ENCODE peak calls at places on chromosomes 6 and 20, in ten cellular contexts. One of them, this sample, is unnamed.

GRCh38 chr6:149433901-149434300 is 33.8 kb downstream of the SUMO4 start:
- DNase-seq in RWPE1: no peak
- DNase-seq in stimulated activated CD8-positive, alpha-beta memory T cell treated with anti-CD3 and anti-CD28 coated beads, Interleukin-4, amount 100 ng/mL, for 24 hours: no peak
- DNase-seq in T-helper 2 cell: no peak
- DNase-seq in activated CD4-positive, alpha-beta T cell treated with anti-CD3 and anti-CD28 coated beads, Interleukin-2, amount 50 U/mL, for 1 hour: no peak
- DNase-seq in fibroblast of gingiva: peak; percentile 72
- DNase-seq in HT1080: no peak
- DNase-seq in nephron progenitor cell: no peak
- DNase-seq in G401: no peak
- DNase-seq in spleen: no peak
- DNase-seq in this sample: no peak

GRCh38 chr20:31927758-31928157 is 24.1 kb downstream of the PDRG1 start:
- DNase-seq in RWPE1: no peak
- DNase-seq in stimulated activated CD8-positive, alpha-beta memory T cell treated with anti-CD3 and anti-CD28 coated beads, Interleukin-4, amount 100 ng/mL, for 24 hours: no peak
- DNase-seq in T-helper 2 cell: no peak
- DNase-seq in activated CD4-positive, alpha-beta T cell treated with anti-CD3 and anti-CD28 coated beads, Interleukin-2, amount 50 U/mL, for 1 hour: no peak
- DNase-seq in fibroblast of gingiva: no peak
- DNase-seq in HT1080: no peak
- DNase-seq in nephron progenitor cell: no peak
- DNase-seq in G401: no peak
- DNase-seq in spleen: no peak
- DNase-seq in this sample: peak; percentile 26

GRCh38 chr6:146419576-146419975 is 124.1 kb upstream of the RAB32 start:
- DNase-seq in RWPE1: no peak
- DNase-seq in stimulated activated CD8-positive, alpha-beta memory T cell treated with anti-CD3 and anti-CD28 coated beads, Interleukin-4, amount 100 ng/mL, for 24 hours: no peak
- DNase-seq in T-helper 2 cell: no peak
- DNase-seq in activated CD4-positive, alpha-beta T cell treated with anti-CD3 and anti-CD28 coated beads, Interleukin-2, amount 50 U/mL, for 1 hour: no peak
- DNase-seq in fibroblast of gingiva: no peak
- DNase-seq in HT1080: no peak
- DNase-seq in nephron progenitor cell: no peak
- DNase-seq in G401: no peak
- DNase-seq in spleen: no peak
- DNase-seq in this sample: no peak

GRCh38 chr6:134882426-134883038 is 67.4 kb downstream of the ALDH8A1 start:
- DNase-seq in RWPE1: peak; percentile 53
- DNase-seq in stimulated activated CD8-positive, alpha-beta memory T cell treated with anti-CD3 and anti-CD28 coated beads, Interleukin-4, amount 100 ng/mL, for 24 hours: peak; percentile 38
- DNase-seq in T-helper 2 cell: peak; percentile 54
- DNase-seq in activated CD4-positive, alpha-beta T cell treated with anti-CD3 and anti-CD28 coated beads, Interleukin-2, amount 50 U/mL, for 1 hour: peak; percentile 36
- DNase-seq in fibroblast of gingiva: peak; percentile 63
- DNase-seq in HT1080: peak; percentile 56
- DNase-seq in nephron progenitor cell: peak; percentile 72
- DNase-seq in G401: peak; percentile 71
- DNase-seq in spleen: no peak
- DNase-seq in this sample: peak; percentile 87

GRCh38 chr6:140314675-140315074 is 940.2 kb upstream of the CITED2 start:
- DNase-seq in RWPE1: no peak
- DNase-seq in stimulated activated CD8-positive, alpha-beta memory T cell treated with anti-CD3 and anti-CD28 coated beads, Interleukin-4, amount 100 ng/mL, for 24 hours: no peak
- DNase-seq in T-helper 2 cell: no peak
- DNase-seq in activated CD4-positive, alpha-beta T cell treated with anti-CD3 and anti-CD28 coated beads, Interleukin-2, amount 50 U/mL, for 1 hour: no peak
- DNase-seq in fibroblast of gingiva: no peak
- DNase-seq in HT1080: no peak
- DNase-seq in nephron progenitor cell: no peak
- DNase-seq in G401: no peak
- DNase-seq in spleen: no peak
- DNase-seq in this sample: no peak

GRCh38 chr20:62829231-62830230 is 12.7 kb downstream of the COL9A3 start:
- DNase-seq in RWPE1: no peak
- DNase-seq in stimulated activated CD8-positive, alpha-beta memory T cell treated with anti-CD3 and anti-CD28 coated beads, Interleukin-4, amount 100 ng/mL, for 24 hours: no peak
- DNase-seq in T-helper 2 cell: no peak
- DNase-seq in activated CD4-positive, alpha-beta T cell treated with anti-CD3 and anti-CD28 coated beads, Interleukin-2, amount 50 U/mL, for 1 hour: no peak
- DNase-seq in fibroblast of gingiva: no peak
- DNase-seq in HT1080: no peak
- DNase-seq in nephron progenitor cell: no peak
- DNase-seq in G401: no peak
- DNase-seq in spleen: peak; percentile 64
- DNase-seq in this sample: no peak

GRCh38 chr6:36755435-36756348 is 58.1 kb downstream of the RAB44 start:
- DNase-seq in RWPE1: peak; percentile 49
- DNase-seq in stimulated activated CD8-positive, alpha-beta memory T cell treated with anti-CD3 and anti-CD28 coated beads, Interleukin-4, amount 100 ng/mL, for 24 hours: peak; percentile 46
- DNase-seq in T-helper 2 cell: peak; percentile 87
- DNase-seq in activated CD4-positive, alpha-beta T cell treated with anti-CD3 and anti-CD28 coated beads, Interleukin-2, amount 50 U/mL, for 1 hour: peak; percentile 60
- DNase-seq in fibroblast of gingiva: no peak
- DNase-seq in HT1080: peak; percentile 96
- DNase-seq in nephron progenitor cell: no peak
- DNase-seq in G401: no peak
- DNase-seq in spleen: no peak
- DNase-seq in this sample: no peak

GRCh38 chr6:156798091-156798735 is 21.0 kb downstream of the ARID1B start:
- DNase-seq in RWPE1: no peak
- DNase-seq in stimulated activated CD8-positive, alpha-beta memory T cell treated with anti-CD3 and anti-CD28 coated beads, Interleukin-4, amount 100 ng/mL, for 24 hours: no peak
- DNase-seq in T-helper 2 cell: no peak
- DNase-seq in activated CD4-positive, alpha-beta T cell treated with anti-CD3 and anti-CD28 coated beads, Interleukin-2, amount 50 U/mL, for 1 hour: no peak
- DNase-seq in fibroblast of gingiva: no peak
- DNase-seq in HT1080: no peak
- DNase-seq in nephron progenitor cell: no peak
- DNase-seq in G401: no peak
- DNase-seq in spleen: no peak
- DNase-seq in this sample: peak; percentile 64

GRCh38 chr6:70398783-70399730 is 14.3 kb upstream of the FAM135A start:
- DNase-seq in RWPE1: peak; percentile 84
- DNase-seq in stimulated activated CD8-positive, alpha-beta memory T cell treated with anti-CD3 and anti-CD28 coated beads, Interleukin-4, amount 100 ng/mL, for 24 hours: no peak
- DNase-seq in T-helper 2 cell: no peak
- DNase-seq in activated CD4-positive, alpha-beta T cell treated with anti-CD3 and anti-CD28 coated beads, Interleukin-2, amount 50 U/mL, for 1 hour: no peak
- DNase-seq in fibroblast of gingiva: peak; percentile 31
- DNase-seq in HT1080: peak; percentile 86
- DNase-seq in nephron progenitor cell: no peak
- DNase-seq in G401: no peak
- DNase-seq in spleen: no peak
- DNase-seq in this sample: no peak

GRCh38 chr20:4507288-4507719 is 214.4 kb upstream of the PRND start:
- DNase-seq in RWPE1: peak; percentile 87
- DNase-seq in stimulated activated CD8-positive, alpha-beta memory T cell treated with anti-CD3 and anti-CD28 coated beads, Interleukin-4, amount 100 ng/mL, for 24 hours: no peak
- DNase-seq in T-helper 2 cell: no peak
- DNase-seq in activated CD4-positive, alpha-beta T cell treated with anti-CD3 and anti-CD28 coated beads, Interleukin-2, amount 50 U/mL, for 1 hour: no peak
- DNase-seq in fibroblast of gingiva: peak; percentile 69
- DNase-seq in HT1080: peak; percentile 72
- DNase-seq in nephron progenitor cell: no peak
- DNase-seq in G401: no peak
- DNase-seq in spleen: no peak
- DNase-seq in this sample: no peak

GRCh38 chr6:95431637-95432228 is 145.6 kb upstream of the MANEA start:
- DNase-seq in RWPE1: peak; percentile 34
- DNase-seq in stimulated activated CD8-positive, alpha-beta memory T cell treated with anti-CD3 and anti-CD28 coated beads, Interleukin-4, amount 100 ng/mL, for 24 hours: no peak
- DNase-seq in T-helper 2 cell: peak; percentile 43
- DNase-seq in activated CD4-positive, alpha-beta T cell treated with anti-CD3 and anti-CD28 coated beads, Interleukin-2, amount 50 U/mL, for 1 hour: peak; percentile 38
- DNase-seq in fibroblast of gingiva: peak; percentile 1
- DNase-seq in HT1080: peak; percentile 12
- DNase-seq in nephron progenitor cell: peak; percentile 47
- DNase-seq in G401: peak; percentile 60
- DNase-seq in spleen: no peak
- DNase-seq in this sample: no peak

GRCh38 chr6:44010411-44011349 is 116.6 kb downstream of the MRPL14 start:
- DNase-seq in RWPE1: peak; percentile 56
- DNase-seq in stimulated activated CD8-positive, alpha-beta memory T cell treated with anti-CD3 and anti-CD28 coated beads, Interleukin-4, amount 100 ng/mL, for 24 hours: no peak
- DNase-seq in T-helper 2 cell: no peak
- DNase-seq in activated CD4-positive, alpha-beta T cell treated with anti-CD3 and anti-CD28 coated beads, Interleukin-2, amount 50 U/mL, for 1 hour: no peak
- DNase-seq in fibroblast of gingiva: peak; percentile 96
- DNase-seq in HT1080: peak; percentile 97
- DNase-seq in nephron progenitor cell: no peak
- DNase-seq in G401: peak; percentile 32
- DNase-seq in spleen: peak; percentile 61
- DNase-seq in this sample: peak; percentile 78

GRCh38 chr6:5981274-5982026 is 25.3 kb downstream of the NRN1 start:
- DNase-seq in RWPE1: peak; percentile 54
- DNase-seq in stimulated activated CD8-positive, alpha-beta memory T cell treated with anti-CD3 and anti-CD28 coated beads, Interleukin-4, amount 100 ng/mL, for 24 hours: no peak
- DNase-seq in T-helper 2 cell: peak; percentile 32
- DNase-seq in activated CD4-positive, alpha-beta T cell treated with anti-CD3 and anti-CD28 coated beads, Interleukin-2, amount 50 U/mL, for 1 hour: no peak
- DNase-seq in fibroblast of gingiva: no peak
- DNase-seq in HT1080: peak; percentile 77
- DNase-seq in nephron progenitor cell: no peak
- DNase-seq in G401: no peak
- DNase-seq in spleen: no peak
- DNase-seq in this sample: no peak

GRCh38 chr6:42831237-42831636 is 48.2 kb upstream of the RPL7L1 start:
- DNase-seq in RWPE1: no peak
- DNase-seq in stimulated activated CD8-positive, alpha-beta memory T cell treated with anti-CD3 and anti-CD28 coated beads, Interleukin-4, amount 100 ng/mL, for 24 hours: no peak
- DNase-seq in T-helper 2 cell: no peak
- DNase-seq in activated CD4-positive, alpha-beta T cell treated with anti-CD3 and anti-CD28 coated beads, Interleukin-2, amount 50 U/mL, for 1 hour: no peak
- DNase-seq in fibroblast of gingiva: no peak
- DNase-seq in HT1080: peak; percentile 1
- DNase-seq in nephron progenitor cell: no peak
- DNase-seq in G401: no peak
- DNase-seq in spleen: no peak
- DNase-seq in this sample: no peak

GRCh38 chr6:134466751-134467525 is 149.0 kb upstream of the SGK1 start:
- DNase-seq in RWPE1: peak; percentile 40
- DNase-seq in stimulated activated CD8-positive, alpha-beta memory T cell treated with anti-CD3 and anti-CD28 coated beads, Interleukin-4, amount 100 ng/mL, for 24 hours: no peak
- DNase-seq in T-helper 2 cell: no peak
- DNase-seq in activated CD4-positive, alpha-beta T cell treated with anti-CD3 and anti-CD28 coated beads, Interleukin-2, amount 50 U/mL, for 1 hour: no peak
- DNase-seq in fibroblast of gingiva: peak; percentile 34
- DNase-seq in HT1080: no peak
- DNase-seq in nephron progenitor cell: no peak
- DNase-seq in G401: no peak
- DNase-seq in spleen: no peak
- DNase-seq in this sample: no peak

GRCh38 chr6:30061766-30062458 is 847 bp downstream of the POLR1H start:
- DNase-seq in RWPE1: no peak
- DNase-seq in stimulated activated CD8-positive, alpha-beta memory T cell treated with anti-CD3 and anti-CD28 coated beads, Interleukin-4, amount 100 ng/mL, for 24 hours: no peak
- DNase-seq in T-helper 2 cell: peak; percentile 86
- DNase-seq in activated CD4-positive, alpha-beta T cell treated with anti-CD3 and anti-CD28 coated beads, Interleukin-2, amount 50 U/mL, for 1 hour: peak; percentile 25
- DNase-seq in fibroblast of gingiva: peak; percentile 31
- DNase-seq in HT1080: peak; percentile 14
- DNase-seq in nephron progenitor cell: peak; percentile 8
- DNase-seq in G401: peak; percentile 34
- DNase-seq in spleen: no peak
- DNase-seq in this sample: no peak

GRCh38 chr6:167993169-167993568 is 4.3 kb upstream of the KIF25 start:
- DNase-seq in RWPE1: no peak
- DNase-seq in stimulated activated CD8-positive, alpha-beta memory T cell treated with anti-CD3 and anti-CD28 coated beads, Interleukin-4, amount 100 ng/mL, for 24 hours: no peak
- DNase-seq in T-helper 2 cell: no peak
- DNase-seq in activated CD4-positive, alpha-beta T cell treated with anti-CD3 and anti-CD28 coated beads, Interleukin-2, amount 50 U/mL, for 1 hour: no peak
- DNase-seq in fibroblast of gingiva: no peak
- DNase-seq in HT1080: no peak
- DNase-seq in nephron progenitor cell: no peak
- DNase-seq in G401: no peak
- DNase-seq in spleen: no peak
- DNase-seq in this sample: peak; percentile 75

GRCh38 chr6:136921521-136921935 is 573 bp upstream of the SLC35D3 start:
- DNase-seq in RWPE1: peak; percentile 14
- DNase-seq in stimulated activated CD8-positive, alpha-beta memory T cell treated with anti-CD3 and anti-CD28 coated beads, Interleukin-4, amount 100 ng/mL, for 24 hours: no peak
- DNase-seq in T-helper 2 cell: peak; percentile 10
- DNase-seq in activated CD4-positive, alpha-beta T cell treated with anti-CD3 and anti-CD28 coated beads, Interleukin-2, amount 50 U/mL, for 1 hour: no peak
- DNase-seq in fibroblast of gingiva: no peak
- DNase-seq in HT1080: no peak
- DNase-seq in nephron progenitor cell: peak; percentile 53
- DNase-seq in G401: no peak
- DNase-seq in spleen: no peak
- DNase-seq in this sample: peak; percentile 82

GRCh38 chr6:3138341-3138740 is 19.0 kb downstream of the TUBB2A start:
- DNase-seq in RWPE1: peak; percentile 51
- DNase-seq in stimulated activated CD8-positive, alpha-beta memory T cell treated with anti-CD3 and anti-CD28 coated beads, Interleukin-4, amount 100 ng/mL, for 24 hours: no peak
- DNase-seq in T-helper 2 cell: no peak
- DNase-seq in activated CD4-positive, alpha-beta T cell treated with anti-CD3 and anti-CD28 coated beads, Interleukin-2, amount 50 U/mL, for 1 hour: no peak
- DNase-seq in fibroblast of gingiva: peak; percentile 54
- DNase-seq in HT1080: peak; percentile 9
- DNase-seq in nephron progenitor cell: no peak
- DNase-seq in G401: no peak
- DNase-seq in spleen: no peak
- DNase-seq in this sample: no peak

GRCh38 chr6:30682181-30683117 is 4.0 kb downstream of the PPP1R18 start:
- DNase-seq in RWPE1: peak; percentile 68
- DNase-seq in stimulated activated CD8-positive, alpha-beta memory T cell treated with anti-CD3 and anti-CD28 coated beads, Interleukin-4, amount 100 ng/mL, for 24 hours: peak; percentile 79
- DNase-seq in T-helper 2 cell: peak; percentile 97
- DNase-seq in activated CD4-positive, alpha-beta T cell treated with anti-CD3 and anti-CD28 coated beads, Interleukin-2, amount 50 U/mL, for 1 hour: peak; percentile 79
- DNase-seq in fibroblast of gingiva: peak; percentile 82
- DNase-seq in HT1080: peak; percentile 96
- DNase-seq in nephron progenitor cell: peak; percentile 33
- DNase-seq in G401: no peak
- DNase-seq in spleen: peak; percentile 99
- DNase-seq in this sample: peak; percentile 96

GRCh38 chr6:5837323-5837722 is 169.4 kb downstream of the NRN1 start:
- DNase-seq in RWPE1: no peak
- DNase-seq in stimulated activated CD8-positive, alpha-beta memory T cell treated with anti-CD3 and anti-CD28 coated beads, Interleukin-4, amount 100 ng/mL, for 24 hours: no peak
- DNase-seq in T-helper 2 cell: no peak
- DNase-seq in activated CD4-positive, alpha-beta T cell treated with anti-CD3 and anti-CD28 coated beads, Interleukin-2, amount 50 U/mL, for 1 hour: no peak
- DNase-seq in fibroblast of gingiva: no peak
- DNase-seq in HT1080: no peak
- DNase-seq in nephron progenitor cell: no peak
- DNase-seq in G401: no peak
- DNase-seq in spleen: no peak
- DNase-seq in this sample: no peak

GRCh38 chr6:157269261-157269794 is 54.0 kb downstream of the TMEM242 start:
- DNase-seq in RWPE1: no peak
- DNase-seq in stimulated activated CD8-positive, alpha-beta memory T cell treated with anti-CD3 and anti-CD28 coated beads, Interleukin-4, amount 100 ng/mL, for 24 hours: no peak
- DNase-seq in T-helper 2 cell: no peak
- DNase-seq in activated CD4-positive, alpha-beta T cell treated with anti-CD3 and anti-CD28 coated beads, Interleukin-2, amount 50 U/mL, for 1 hour: no peak
- DNase-seq in fibroblast of gingiva: peak; percentile 34
- DNase-seq in HT1080: peak; percentile 11
- DNase-seq in nephron progenitor cell: no peak
- DNase-seq in G401: peak; percentile 91
- DNase-seq in spleen: peak; percentile 78
- DNase-seq in this sample: peak; percentile 94

GRCh38 chr20:9919271-9920014 is 80.6 kb upstream of the PAK5 start:
- DNase-seq in RWPE1: no peak
- DNase-seq in stimulated activated CD8-positive, alpha-beta memory T cell treated with anti-CD3 and anti-CD28 coated beads, Interleukin-4, amount 100 ng/mL, for 24 hours: no peak
- DNase-seq in T-helper 2 cell: no peak
- DNase-seq in activated CD4-positive, alpha-beta T cell treated with anti-CD3 and anti-CD28 coated beads, Interleukin-2, amount 50 U/mL, for 1 hour: no peak
- DNase-seq in fibroblast of gingiva: no peak
- DNase-seq in HT1080: no peak
- DNase-seq in nephron progenitor cell: no peak
- DNase-seq in G401: no peak
- DNase-seq in spleen: no peak
- DNase-seq in this sample: no peak

GRCh38 chr6:146931214-146931613 is 273.0 kb upstream of the STXBP5 start:
- DNase-seq in RWPE1: no peak
- DNase-seq in stimulated activated CD8-positive, alpha-beta memory T cell treated with anti-CD3 and anti-CD28 coated beads, Interleukin-4, amount 100 ng/mL, for 24 hours: no peak
- DNase-seq in T-helper 2 cell: no peak
- DNase-seq in activated CD4-positive, alpha-beta T cell treated with anti-CD3 and anti-CD28 coated beads, Interleukin-2, amount 50 U/mL, for 1 hour: no peak
- DNase-seq in fibroblast of gingiva: no peak
- DNase-seq in HT1080: no peak
- DNase-seq in nephron progenitor cell: no peak
- DNase-seq in G401: no peak
- DNase-seq in spleen: no peak
- DNase-seq in this sample: no peak

GRCh38 chr6:127162808-127163207 is 44.3 kb downstream of the RSPO3 start:
- DNase-seq in RWPE1: no peak
- DNase-seq in stimulated activated CD8-positive, alpha-beta memory T cell treated with anti-CD3 and anti-CD28 coated beads, Interleukin-4, amount 100 ng/mL, for 24 hours: no peak
- DNase-seq in T-helper 2 cell: no peak
- DNase-seq in activated CD4-positive, alpha-beta T cell treated with anti-CD3 and anti-CD28 coated beads, Interleukin-2, amount 50 U/mL, for 1 hour: no peak
- DNase-seq in fibroblast of gingiva: peak; percentile 51
- DNase-seq in HT1080: no peak
- DNase-seq in nephron progenitor cell: no peak
- DNase-seq in G401: peak; percentile 40
- DNase-seq in spleen: no peak
- DNase-seq in this sample: no peak

GRCh38 chr6:42366011-42366705 is 85.6 kb downstream of the TRERF1 start:
- DNase-seq in RWPE1: no peak
- DNase-seq in stimulated activated CD8-positive, alpha-beta memory T cell treated with anti-CD3 and anti-CD28 coated beads, Interleukin-4, amount 100 ng/mL, for 24 hours: no peak
- DNase-seq in T-helper 2 cell: no peak
- DNase-seq in activated CD4-positive, alpha-beta T cell treated with anti-CD3 and anti-CD28 coated beads, Interleukin-2, amount 50 U/mL, for 1 hour: no peak
- DNase-seq in fibroblast of gingiva: no peak
- DNase-seq in HT1080: no peak
- DNase-seq in nephron progenitor cell: no peak
- DNase-seq in G401: no peak
- DNase-seq in spleen: no peak
- DNase-seq in this sample: no peak

GRCh38 chr6:113742342-113742741 is 114.8 kb upstream of the MARCKS start:
- DNase-seq in RWPE1: no peak
- DNase-seq in stimulated activated CD8-positive, alpha-beta memory T cell treated with anti-CD3 and anti-CD28 coated beads, Interleukin-4, amount 100 ng/mL, for 24 hours: no peak
- DNase-seq in T-helper 2 cell: no peak
- DNase-seq in activated CD4-positive, alpha-beta T cell treated with anti-CD3 and anti-CD28 coated beads, Interleukin-2, amount 50 U/mL, for 1 hour: no peak
- DNase-seq in fibroblast of gingiva: no peak
- DNase-seq in HT1080: no peak
- DNase-seq in nephron progenitor cell: no peak
- DNase-seq in G401: no peak
- DNase-seq in spleen: no peak
- DNase-seq in this sample: no peak

GRCh38 chr6:6889601-6890000 is 218.2 kb upstream of the RREB1 start:
- DNase-seq in RWPE1: no peak
- DNase-seq in stimulated activated CD8-positive, alpha-beta memory T cell treated with anti-CD3 and anti-CD28 coated beads, Interleukin-4, amount 100 ng/mL, for 24 hours: no peak
- DNase-seq in T-helper 2 cell: no peak
- DNase-seq in activated CD4-positive, alpha-beta T cell treated with anti-CD3 and anti-CD28 coated beads, Interleukin-2, amount 50 U/mL, for 1 hour: no peak
- DNase-seq in fibroblast of gingiva: no peak
- DNase-seq in HT1080: no peak
- DNase-seq in nephron progenitor cell: no peak
- DNase-seq in G401: no peak
- DNase-seq in spleen: no peak
- DNase-seq in this sample: no peak

This sample was measured in posterior vena cava.